ENCODE peak calls at places on chromosome 18, in seven cellular contexts. One of them, this sample, is unnamed.

GRCh38 chr18:5415035-5415434 is 119.5 kb upstream of the ZBTB14 start:
- DNase-seq in PC-3: no peak
- DNase-seq in IMR-90: no peak
- DNase-seq in astrocyte: no peak
- DNase-seq in endothelial cell of umbilical vein: no peak
- DNase-seq in endodermal cell: no peak
- DNase-seq in HCT116: no peak
- DNase-seq in this sample: no peak

GRCh38 chr18:67402543-67402942 is 114.0 kb downstream of the DSEL start:
- DNase-seq in PC-3: peak; percentile 42
- DNase-seq in IMR-90: peak; percentile 88
- DNase-seq in astrocyte: peak; percentile 91
- DNase-seq in endothelial cell of umbilical vein: peak; percentile 22
- DNase-seq in endodermal cell: no peak
- DNase-seq in HCT116: no peak
- DNase-seq in this sample: peak; percentile 69

GRCh38 chr18:52670903-52671302 is 330.9 kb downstream of the DCC start:
- DNase-seq in PC-3: peak; percentile 26
- DNase-seq in IMR-90: peak; percentile 5
- DNase-seq in astrocyte: peak; percentile 2
- DNase-seq in endothelial cell of umbilical vein: no peak
- DNase-seq in endodermal cell: no peak
- DNase-seq in HCT116: no peak
- DNase-seq in this sample: no peak

GRCh38 chr18:54269924-54270844 is 867 bp downstream of the POLI start:
- DNase-seq in PC-3: peak; percentile 67
- DNase-seq in IMR-90: peak; percentile 18
- DNase-seq in astrocyte: peak; percentile 29
- DNase-seq in endothelial cell of umbilical vein: peak; percentile 59
- DNase-seq in endodermal cell: peak; percentile 90
- DNase-seq in HCT116: peak; percentile 68
- DNase-seq in this sample: peak; percentile 48

GRCh38 chr18:6546229-6546628 is 131.5 kb upstream of the L3MBTL4 start:
- DNase-seq in PC-3: no peak
- DNase-seq in IMR-90: no peak
- DNase-seq in astrocyte: no peak
- DNase-seq in endothelial cell of umbilical vein: no peak
- DNase-seq in endodermal cell: no peak
- DNase-seq in HCT116: no peak
- DNase-seq in this sample: no peak

GRCh38 chr18:30248061-30248460 is 794.5 kb downstream of the DSC3 start:
- DNase-seq in PC-3: no peak
- DNase-seq in IMR-90: no peak
- DNase-seq in astrocyte: peak; percentile 2
- DNase-seq in endothelial cell of umbilical vein: no peak
- DNase-seq in endodermal cell: no peak
- DNase-seq in HCT116: no peak
- DNase-seq in this sample: no peak

GRCh38 chr18:34764451-34764850 is 54.4 kb downstream of the DTNA start:
- DNase-seq in PC-3: no peak
- DNase-seq in IMR-90: no peak
- DNase-seq in astrocyte: no peak
- DNase-seq in endothelial cell of umbilical vein: no peak
- DNase-seq in endodermal cell: no peak
- DNase-seq in HCT116: no peak
- DNase-seq in this sample: no peak

GRCh38 chr18:46718501-46719341 is 38.1 kb downstream of the ST8SIA5 start:
- DNase-seq in PC-3: peak; percentile 74
- DNase-seq in IMR-90: peak; percentile 68
- DNase-seq in astrocyte: peak; percentile 88
- DNase-seq in endothelial cell of umbilical vein: peak; percentile 89
- DNase-seq in endodermal cell: no peak
- DNase-seq in HCT116: no peak
- DNase-seq in this sample: peak; percentile 92

GRCh38 chr18:58394046-58394445 is 234.8 kb downstream of the ALPK2 start:
- DNase-seq in PC-3: no peak
- DNase-seq in IMR-90: peak; percentile 73
- DNase-seq in astrocyte: peak; percentile 76
- DNase-seq in endothelial cell of umbilical vein: no peak
- DNase-seq in endodermal cell: no peak
- DNase-seq in HCT116: no peak
- DNase-seq in this sample: no peak

GRCh38 chr18:35131387-35132283 is 90.4 kb downstream of the MAPRE2 start:
- DNase-seq in PC-3: no peak
- DNase-seq in IMR-90: peak; percentile 24
- DNase-seq in astrocyte: no peak
- DNase-seq in endothelial cell of umbilical vein: peak; percentile 60
- DNase-seq in endodermal cell: no peak
- DNase-seq in HCT116: no peak
- DNase-seq in this sample: no peak

GRCh38 chr18:8424481-8424880 is 184.8 kb upstream of the RAB12 start:
- DNase-seq in PC-3: no peak
- DNase-seq in IMR-90: no peak
- DNase-seq in astrocyte: no peak
- DNase-seq in endothelial cell of umbilical vein: no peak
- DNase-seq in endodermal cell: peak; percentile 76
- DNase-seq in HCT116: no peak
- DNase-seq in this sample: no peak

GRCh38 chr18:45688113-45688512 is 35.9 kb upstream of the SLC14A1 start:
- DNase-seq in PC-3: no peak
- DNase-seq in IMR-90: peak; percentile 48
- DNase-seq in astrocyte: no peak
- DNase-seq in endothelial cell of umbilical vein: no peak
- DNase-seq in endodermal cell: no peak
- DNase-seq in HCT116: no peak
- DNase-seq in this sample: no peak

GRCh38 chr18:71797554-71797953 is 746.6 kb downstream of the CBLN2 start:
- DNase-seq in PC-3: no peak
- DNase-seq in IMR-90: no peak
- DNase-seq in astrocyte: peak; percentile 10
- DNase-seq in endothelial cell of umbilical vein: no peak
- DNase-seq in endodermal cell: no peak
- DNase-seq in HCT116: no peak
- DNase-seq in this sample: no peak

GRCh38 chr18:33051397-33051796 is 278.6 kb upstream of the KLHL14 start:
- DNase-seq in PC-3: peak; percentile 17
- DNase-seq in IMR-90: no peak
- DNase-seq in astrocyte: peak; percentile 1
- DNase-seq in endothelial cell of umbilical vein: peak; percentile 54
- DNase-seq in endodermal cell: no peak
- DNase-seq in HCT116: no peak
- DNase-seq in this sample: peak; percentile 70

GRCh38 chr18:48135436-48135966 is 205.0 kb upstream of the SMAD2 start:
- DNase-seq in PC-3: no peak
- DNase-seq in IMR-90: no peak
- DNase-seq in astrocyte: no peak
- DNase-seq in endothelial cell of umbilical vein: no peak
- DNase-seq in endodermal cell: no peak
- DNase-seq in HCT116: no peak
- DNase-seq in this sample: no peak

GRCh38 chr18:54742654-54743053 is 85.6 kb upstream of the RAB27B start:
- DNase-seq in PC-3: peak; percentile 42
- DNase-seq in IMR-90: peak; percentile 99
- DNase-seq in astrocyte: peak; percentile 99
- DNase-seq in endothelial cell of umbilical vein: peak; percentile 37
- DNase-seq in endodermal cell: no peak
- DNase-seq in HCT116: no peak
- DNase-seq in this sample: peak; percentile 95

GRCh38 chr18:57997820-57998219 is 46.2 kb upstream of the NEDD4L start:
- DNase-seq in PC-3: no peak
- DNase-seq in IMR-90: no peak
- DNase-seq in astrocyte: no peak
- DNase-seq in endothelial cell of umbilical vein: no peak
- DNase-seq in endodermal cell: no peak
- DNase-seq in HCT116: no peak
- DNase-seq in this sample: no peak

GRCh38 chr18:36693931-36694661 is 134.7 kb downstream of the TPGS2 start:
- DNase-seq in PC-3: peak; percentile 5
- DNase-seq in IMR-90: peak; percentile 78
- DNase-seq in astrocyte: no peak
- DNase-seq in endothelial cell of umbilical vein: no peak
- DNase-seq in endodermal cell: no peak
- DNase-seq in HCT116: no peak
- DNase-seq in this sample: no peak

GRCh38 chr18:24121625-24122024 is 17.2 kb upstream of the CABYR start:
- DNase-seq in PC-3: no peak
- DNase-seq in IMR-90: no peak
- DNase-seq in astrocyte: no peak
- DNase-seq in endothelial cell of umbilical vein: no peak
- DNase-seq in endodermal cell: no peak
- DNase-seq in HCT116: no peak
- DNase-seq in this sample: no peak

GRCh38 chr18:39346916-39347315 is 1781.3 kb upstream of the CELF4 start:
- DNase-seq in PC-3: no peak
- DNase-seq in IMR-90: no peak
- DNase-seq in astrocyte: no peak
- DNase-seq in endothelial cell of umbilical vein: no peak
- DNase-seq in endodermal cell: no peak
- DNase-seq in HCT116: no peak
- DNase-seq in this sample: no peak

GRCh38 chr18:48408111-48408726 is 964 bp downstream of the ZBTB7C start:
- DNase-seq in PC-3: no peak
- DNase-seq in IMR-90: no peak
- DNase-seq in astrocyte: no peak
- DNase-seq in endothelial cell of umbilical vein: peak; percentile 16
- DNase-seq in endodermal cell: peak; percentile 67
- DNase-seq in HCT116: no peak
- DNase-seq in this sample: peak; percentile 13

GRCh38 chr18:23629444-23629946 is 33.2 kb downstream of the ANKRD29 start:
- DNase-seq in PC-3: peak; percentile 37
- DNase-seq in IMR-90: no peak
- DNase-seq in astrocyte: no peak
- DNase-seq in endothelial cell of umbilical vein: no peak
- DNase-seq in endodermal cell: no peak
- DNase-seq in HCT116: no peak
- DNase-seq in this sample: no peak

GRCh38 chr18:62409821-62410220 is 84.7 kb downstream of the TNFRSF11A start:
- DNase-seq in PC-3: no peak
- DNase-seq in IMR-90: no peak
- DNase-seq in astrocyte: no peak
- DNase-seq in endothelial cell of umbilical vein: no peak
- DNase-seq in endodermal cell: no peak
- DNase-seq in HCT116: no peak
- DNase-seq in this sample: no peak

GRCh38 chr18:46169464-46169941 is 65.3 kb downstream of the HAUS1 start:
- DNase-seq in PC-3: peak; percentile 38
- DNase-seq in IMR-90: peak; percentile 83
- DNase-seq in astrocyte: peak; percentile 78
- DNase-seq in endothelial cell of umbilical vein: peak; percentile 23
- DNase-seq in endodermal cell: no peak
- DNase-seq in HCT116: no peak
- DNase-seq in this sample: peak; percentile 74

GRCh38 chr18:23669804-23670203 is 7.1 kb upstream of the ANKRD29 start:
- DNase-seq in PC-3: no peak
- DNase-seq in IMR-90: no peak
- DNase-seq in astrocyte: no peak
- DNase-seq in endothelial cell of umbilical vein: no peak
- DNase-seq in endodermal cell: no peak
- DNase-seq in HCT116: no peak
- DNase-seq in this sample: no peak

DNA sequence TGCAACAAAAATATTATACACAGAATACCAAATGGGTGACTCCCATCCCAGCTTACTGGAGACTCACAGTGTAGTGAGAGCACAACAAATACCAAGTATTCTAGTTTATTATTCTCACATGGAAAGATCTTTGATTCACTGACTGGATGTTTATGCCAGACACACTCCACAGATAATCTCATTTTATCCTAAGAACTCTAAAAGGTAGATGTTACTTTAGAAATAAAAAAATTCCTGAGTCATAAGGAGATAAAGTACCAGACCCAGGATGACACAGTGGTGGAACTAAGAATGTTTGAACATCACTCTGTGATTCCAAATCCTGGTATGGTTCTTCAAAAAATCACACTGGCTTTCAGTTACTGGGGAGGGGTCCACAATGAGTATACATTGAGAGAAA is 136.2 kb downstream of the CDH2 start:
- DNase-seq in PC-3: no peak
- DNase-seq in IMR-90: peak; percentile 7
- DNase-seq in astrocyte: no peak
- DNase-seq in endothelial cell of umbilical vein: no peak
- DNase-seq in endodermal cell: no peak
- DNase-seq in HCT116: no peak
- DNase-seq in this sample: peak; percentile 28
- H3K4me1 ChIP-seq in PC-3: peaks cover 5% of the 10 kb centered on the region
- H3K4me1 ChIP-seq in IMR-90: peaks cover 8% of the 10 kb centered on the region
- H3K4me1 ChIP-seq in astrocyte: peaks cover 59% of the 10 kb centered on the region
- H3K4me1 ChIP-seq in endothelial cell of umbilical vein: peaks cover 15% of the 10 kb centered on the region
- H3K4me1 ChIP-seq in endodermal cell: peaks cover 25% of the 10 kb centered on the region
- H3K4me1 ChIP-seq in HCT116: no peaks in the 10 kb centered on the region
- H3K4me1 ChIP-seq in this sample: peaks cover 4% of the 10 kb centered on the region

GRCh38 chr18:12276736-12277554 is 22.8 kb downstream of the CIDEA start:
- DNase-seq in PC-3: no peak
- DNase-seq in IMR-90: peak; percentile 18
- DNase-seq in astrocyte: no peak
- DNase-seq in endothelial cell of umbilical vein: no peak
- DNase-seq in endodermal cell: no peak
- DNase-seq in HCT116: no peak
- DNase-seq in this sample: no peak

GRCh38 chr18:12279781-12280531 is 25.8 kb downstream of the CIDEA start:
- DNase-seq in PC-3: no peak
- DNase-seq in IMR-90: no peak
- DNase-seq in astrocyte: no peak
- DNase-seq in endothelial cell of umbilical vein: no peak
- DNase-seq in endodermal cell: no peak
- DNase-seq in HCT116: no peak
- DNase-seq in this sample: no peak

GRCh38 chr18:12274793-12275192 is 20.6 kb downstream of the CIDEA start:
- DNase-seq in PC-3: no peak
- DNase-seq in IMR-90: no peak
- DNase-seq in astrocyte: no peak
- DNase-seq in endothelial cell of umbilical vein: no peak
- DNase-seq in endodermal cell: no peak
- DNase-seq in HCT116: no peak
- DNase-seq in this sample: no peak

GRCh38 chr18:12278765-12279682 is 24.9 kb downstream of the CIDEA start:
- DNase-seq in PC-3: no peak
- DNase-seq in IMR-90: peak; percentile 98
- DNase-seq in astrocyte: peak; percentile 96
- DNase-seq in endothelial cell of umbilical vein: peak; percentile 93
- DNase-seq in endodermal cell: peak; percentile 94
- DNase-seq in HCT116: no peak
- DNase-seq in this sample: peak; percentile 95

GRCh38 chr18:12278153-12278764 is 24.1 kb downstream of the CIDEA start:
- DNase-seq in PC-3: peak; percentile 50
- DNase-seq in IMR-90: peak; percentile 13
- DNase-seq in astrocyte: no peak
- DNase-seq in endothelial cell of umbilical vein: no peak
- DNase-seq in endodermal cell: peak; percentile 80
- DNase-seq in HCT116: no peak
- DNase-seq in this sample: no peak
- H3K9ac ChIP-seq in PC-3: no peak overlapping the region
- H3K9ac ChIP-seq in IMR-90: peak overlapping the region; percentile 97
- H3K9ac ChIP-seq in astrocyte: peak overlapping the region; percentile 90
- H3K9ac ChIP-seq in endothelial cell of umbilical vein: peak overlapping the region; percentile 82
- H3K9ac ChIP-seq in endodermal cell: no peak overlapping the region
- H3K9ac ChIP-seq in HCT116: no peak overlapping the region
- H3K9ac ChIP-seq in this sample: peak overlapping the region; percentile 97

GRCh38 chr18:13452448-13452811 is 233.9 kb downstream of the LDLRAD4 start:
- DNase-seq in PC-3: peak; percentile 26
- DNase-seq in IMR-90: peak; percentile 14
- DNase-seq in astrocyte: peak; percentile 79
- DNase-seq in endothelial cell of umbilical vein: peak; percentile 73
- DNase-seq in endodermal cell: peak; percentile 82
- DNase-seq in HCT116: no peak
- DNase-seq in this sample: peak; percentile 40
- H3K4me3 ChIP-seq in PC-3: no peak overlapping the region
- H3K4me3 ChIP-seq in IMR-90: no peak overlapping the region
- H3K4me3 ChIP-seq in astrocyte: no peak overlapping the region
- H3K4me3 ChIP-seq in endothelial cell of umbilical vein: no peak overlapping the region
- H3K4me3 ChIP-seq in endodermal cell: no peak overlapping the region
- H3K4me3 ChIP-seq in HCT116: no peak overlapping the region
- H3K4me3 ChIP-seq in this sample: no peak overlapping the region

GRCh38 chr18:77099501-77100370 is 32.8 kb downstream of the MBP start:
- DNase-seq in PC-3: no peak
- DNase-seq in IMR-90: no peak
- DNase-seq in astrocyte: no peak
- DNase-seq in endothelial cell of umbilical vein: no peak
- DNase-seq in endodermal cell: peak; percentile 68
- DNase-seq in HCT116: no peak
- DNase-seq in this sample: no peak
- H3K4me1 ChIP-seq in PC-3: peaks cover 46% of the 10 kb centered on the region
- H3K4me1 ChIP-seq in IMR-90: peaks cover 40% of the 10 kb centered on the region
- H3K4me1 ChIP-seq in astrocyte: peaks cover 51% of the 10 kb centered on the region
- H3K4me1 ChIP-seq in endothelial cell of umbilical vein: peaks cover 45% of the 10 kb centered on the region
- H3K4me1 ChIP-seq in endodermal cell: no peaks in the 10 kb centered on the region
- H3K4me1 ChIP-seq in HCT116: peaks cover 57% of the 10 kb centered on the region
- H3K4me1 ChIP-seq in this sample: peaks cover 43% of the 10 kb centered on the region